ENCODE peak calls at places on chromosome 5, in eight cellular contexts. One of them, this sample, is unnamed.

GRCh38 chr5:95620870-95621838 is 1.3 kb downstream of the GPR150 start:
- DNase-seq in NCI-H1694: no peak
- DNase-seq in aorta: peak; percentile 52
- DNase-seq in cardiac fibroblast: peak; percentile 23
- DNase-seq in pancreas: peak; percentile 63
- DNase-seq in ACHN: no peak
- DNase-seq in cardiac muscle cell: peak; percentile 46
- DNase-seq in activated CD4-positive, alpha-beta T cell treated with anti-CD3 and anti-CD28 coated beads, Interleukin-2, amount 10 ng/mL, durations not matched to agents 7 days and 5 days: peak; percentile 34
- DNase-seq in this sample: peak; percentile 43

GRCh38 chr5:73883646-73884045 is 257.6 kb downstream of the ARHGEF28 start:
- DNase-seq in activated CD4-positive, alpha-beta T cell treated with anti-CD3 and anti-CD28 coated beads, Interleukin-2, amount 10 ng/mL, durations not matched to agents 7 days and 5 days: no peak
- DNase-seq in NCI-H1694: no peak
- DNase-seq in cardiac muscle cell: no peak
- DNase-seq in cardiac fibroblast: peak; percentile 70
- DNase-seq in ACHN: no peak
- DNase-seq in pancreas: no peak
- DNase-seq in aorta: no peak
- DNase-seq in this sample: no peak

GRCh38 chr5:113060410-113061025 is 83.9 kb downstream of the DCP2 start:
- DNase-seq in cardiac fibroblast: no peak
- DNase-seq in pancreas: no peak
- DNase-seq in cardiac muscle cell: no peak
- DNase-seq in aorta: no peak
- DNase-seq in NCI-H1694: no peak
- DNase-seq in activated CD4-positive, alpha-beta T cell treated with anti-CD3 and anti-CD28 coated beads, Interleukin-2, amount 10 ng/mL, durations not matched to agents 7 days and 5 days: no peak
- DNase-seq in ACHN: no peak
- DNase-seq in this sample: no peak

GRCh38 chr5:150515446-150515845 is 7.5 kb downstream of the NDST1 start:
- DNase-seq in pancreas: no peak
- DNase-seq in aorta: peak; percentile 61
- DNase-seq in ACHN: peak; percentile 67
- DNase-seq in cardiac fibroblast: peak; percentile 82
- DNase-seq in activated CD4-positive, alpha-beta T cell treated with anti-CD3 and anti-CD28 coated beads, Interleukin-2, amount 10 ng/mL, durations not matched to agents 7 days and 5 days: no peak
- DNase-seq in NCI-H1694: no peak
- DNase-seq in cardiac muscle cell: no peak
- DNase-seq in this sample: no peak

GRCh38 chr5:111997308-111998159 is 240.5 kb upstream of the NREP start:
- DNase-seq in NCI-H1694: no peak
- DNase-seq in cardiac fibroblast: peak; percentile 94
- DNase-seq in cardiac muscle cell: no peak
- DNase-seq in pancreas: no peak
- DNase-seq in aorta: peak; percentile 58
- DNase-seq in activated CD4-positive, alpha-beta T cell treated with anti-CD3 and anti-CD28 coated beads, Interleukin-2, amount 10 ng/mL, durations not matched to agents 7 days and 5 days: no peak
- DNase-seq in ACHN: peak; percentile 70
- DNase-seq in this sample: peak; percentile 86

GRCh38 chr5:37494756-37495155 is 115.6 kb downstream of the WDR70 start:
- DNase-seq in cardiac fibroblast: no peak
- DNase-seq in aorta: no peak
- DNase-seq in ACHN: no peak
- DNase-seq in NCI-H1694: no peak
- DNase-seq in cardiac muscle cell: no peak
- DNase-seq in pancreas: no peak
- DNase-seq in activated CD4-positive, alpha-beta T cell treated with anti-CD3 and anti-CD28 coated beads, Interleukin-2, amount 10 ng/mL, durations not matched to agents 7 days and 5 days: no peak
- DNase-seq in this sample: no peak

GRCh38 chr5:41414598-41414997 is 95.8 kb downstream of the PLCXD3 start:
- DNase-seq in pancreas: no peak
- DNase-seq in ACHN: peak; percentile 66
- DNase-seq in cardiac muscle cell: no peak
- DNase-seq in aorta: peak; percentile 48
- DNase-seq in activated CD4-positive, alpha-beta T cell treated with anti-CD3 and anti-CD28 coated beads, Interleukin-2, amount 10 ng/mL, durations not matched to agents 7 days and 5 days: no peak
- DNase-seq in NCI-H1694: no peak
- DNase-seq in cardiac fibroblast: peak; percentile 92
- DNase-seq in this sample: peak; percentile 96

GRCh38 chr5:138463335-138464017 is 1.8 kb upstream of the EGR1 start:
- DNase-seq in cardiac fibroblast: peak; percentile 42
- DNase-seq in pancreas: peak; percentile 50
- DNase-seq in activated CD4-positive, alpha-beta T cell treated with anti-CD3 and anti-CD28 coated beads, Interleukin-2, amount 10 ng/mL, durations not matched to agents 7 days and 5 days: no peak
- DNase-seq in cardiac muscle cell: no peak
- DNase-seq in NCI-H1694: peak; percentile 43
- DNase-seq in aorta: no peak
- DNase-seq in ACHN: peak; percentile 52
- DNase-seq in this sample: no peak

GRCh38 chr5:151267481-151268275 is 14.7 kb downstream of the GM2A start:
- DNase-seq in activated CD4-positive, alpha-beta T cell treated with anti-CD3 and anti-CD28 coated beads, Interleukin-2, amount 10 ng/mL, durations not matched to agents 7 days and 5 days: no peak
- DNase-seq in pancreas: no peak
- DNase-seq in ACHN: no peak
- DNase-seq in aorta: no peak
- DNase-seq in cardiac muscle cell: no peak
- DNase-seq in cardiac fibroblast: no peak
- DNase-seq in NCI-H1694: no peak
- DNase-seq in this sample: no peak

GRCh38 chr5:171615201-171616001 is 170.2 kb upstream of the SMIM23 start:
- DNase-seq in NCI-H1694: peak; percentile 15
- DNase-seq in cardiac muscle cell: peak; percentile 79
- DNase-seq in cardiac fibroblast: peak; percentile 14
- DNase-seq in pancreas: no peak
- DNase-seq in aorta: no peak
- DNase-seq in ACHN: no peak
- DNase-seq in activated CD4-positive, alpha-beta T cell treated with anti-CD3 and anti-CD28 coated beads, Interleukin-2, amount 10 ng/mL, durations not matched to agents 7 days and 5 days: no peak
- DNase-seq in this sample: no peak

GRCh38 chr5:90802695-90803317 is 244.2 kb downstream of the ADGRV1 start:
- DNase-seq in cardiac fibroblast: peak; percentile 41
- DNase-seq in aorta: no peak
- DNase-seq in pancreas: peak; percentile 42
- DNase-seq in NCI-H1694: peak; percentile 42
- DNase-seq in ACHN: peak; percentile 61
- DNase-seq in activated CD4-positive, alpha-beta T cell treated with anti-CD3 and anti-CD28 coated beads, Interleukin-2, amount 10 ng/mL, durations not matched to agents 7 days and 5 days: peak; percentile 18
- DNase-seq in cardiac muscle cell: peak; percentile 57
- DNase-seq in this sample: peak; percentile 49

GRCh38 chr5:370311-370958 is 48.9 kb downstream of the AHRR start:
- DNase-seq in cardiac fibroblast: no peak
- DNase-seq in ACHN: no peak
- DNase-seq in pancreas: no peak
- DNase-seq in NCI-H1694: no peak
- DNase-seq in activated CD4-positive, alpha-beta T cell treated with anti-CD3 and anti-CD28 coated beads, Interleukin-2, amount 10 ng/mL, durations not matched to agents 7 days and 5 days: peak; percentile 5
- DNase-seq in cardiac muscle cell: no peak
- DNase-seq in aorta: peak; percentile 32
- DNase-seq in this sample: no peak

GRCh38 chr5:112742424-112742823 is 4.7 kb downstream of the APC start:
- DNase-seq in ACHN: peak; percentile 4
- DNase-seq in NCI-H1694: no peak
- DNase-seq in cardiac fibroblast: peak; percentile 5
- DNase-seq in pancreas: no peak
- DNase-seq in activated CD4-positive, alpha-beta T cell treated with anti-CD3 and anti-CD28 coated beads, Interleukin-2, amount 10 ng/mL, durations not matched to agents 7 days and 5 days: no peak
- DNase-seq in cardiac muscle cell: no peak
- DNase-seq in aorta: no peak
- DNase-seq in this sample: no peak

GRCh38 chr5:54894957-54895815 is 90.2 kb downstream of the ESM1 start:
- DNase-seq in pancreas: no peak
- DNase-seq in cardiac muscle cell: no peak
- DNase-seq in cardiac fibroblast: no peak
- DNase-seq in aorta: no peak
- DNase-seq in NCI-H1694: no peak
- DNase-seq in activated CD4-positive, alpha-beta T cell treated with anti-CD3 and anti-CD28 coated beads, Interleukin-2, amount 10 ng/mL, durations not matched to agents 7 days and 5 days: no peak
- DNase-seq in ACHN: no peak
- DNase-seq in this sample: no peak

GRCh38 chr5:139014726-139015125 is 139.6 kb upstream of the LRRTM2 start:
- DNase-seq in ACHN: peak; percentile 59
- DNase-seq in NCI-H1694: no peak
- DNase-seq in cardiac fibroblast: peak; percentile 63
- DNase-seq in cardiac muscle cell: no peak
- DNase-seq in pancreas: peak; percentile 33
- DNase-seq in aorta: no peak
- DNase-seq in activated CD4-positive, alpha-beta T cell treated with anti-CD3 and anti-CD28 coated beads, Interleukin-2, amount 10 ng/mL, durations not matched to agents 7 days and 5 days: no peak
- DNase-seq in this sample: peak; percentile 88